ENCODE peak calls at places on chromosome 12, in seven cellular contexts. R is stimulated activated naive B cell treated with anti-CD40 and anti-IgM and Interleukin-4, amounts not matched to agents 10 μg/mL and 1 μg/mL and 100 μg/mL, for 72 hours; O is right cardiac atrium; Z is left cardiac atrium; C is activated naive CD8-positive, alpha-beta T cell treated with anti-CD3 and anti-CD28 coated beads, Interleukin-2, amount 10 ng/mL, durations not matched to agents 7 days and 5 days; W is T-helper 17 cell; J is A549. A is an unnamed sample.
A peak's percentile ranks its signal among the peaks of the same experiment; 100 is the strongest.

GRCh38 chr12:5584776-5585560 is 153.1 kb downstream of the NTF3 start:
- ATAC-seq in R (no peak), Z (no peak), J (no peak), W (no peak), C (no peak), O (no peak), A (no peak)

GRCh38 chr12:120006248-120006975 is 17.4 kb downstream of the BICDL1 start:
- ATAC-seq in Z (peak; percentile 63), J (no peak), O (no peak), R (no peak), C (peak; percentile 38), W (peak; percentile 39), A (no peak)

GRCh38 chr12:122014781-122015180 is 6.9 kb upstream of the BCL7A start:
- ATAC-seq in Z (no peak), O (no peak), J (peak; percentile 30), W (no peak), R (no peak), C (no peak), A (no peak)

GRCh38 chr12:22802883-22803640 is 178.1 kb downstream of the ETNK1 start:
- ATAC-seq in Z (no peak), W (no peak), R (no peak), J (no peak), O (no peak), C (no peak), A (no peak)

GRCh38 chr12:123996581-123996980 is 23.6 kb downstream of the ZNF664 start:
- ATAC-seq in O (no peak), C (no peak), W (no peak), J (no peak), Z (no peak), R (no peak), A (no peak)

GRCh38 chr12:110247340-110248095 is 33.5 kb upstream of the ATP2A2 start:
- ATAC-seq in R (no peak), Z (peak; percentile 28), J (peak; percentile 87), W (no peak), C (no peak), O (peak; percentile 22), A (no peak)

GRCh38 chr12:116080415-116080814 is 197.1 kb downstream of the MED13L start:
- ATAC-seq in Z (no peak), C (no peak), O (no peak), W (no peak), J (no peak), R (peak; percentile 99), A (peak; percentile 86)

GRCh38 chr12:111067498-111067897 is 147.1 kb upstream of the MYL2 start:
- ATAC-seq in Z (no peak), R (no peak), J (no peak), O (no peak), W (no peak), C (no peak), A (no peak)

GRCh38 chr12:32566663-32567634 is 112.2 kb upstream of the DNM1L start:
- ATAC-seq in Z (peak; percentile 76), W (no peak), C (no peak), J (peak; percentile 47), R (no peak), O (peak; percentile 63), A (no peak)

GRCh38 chr12:12877145-12877544 is 14.2 kb upstream of the GPRC5A start:
- ATAC-seq in W (no peak), C (no peak), O (no peak), R (no peak), J (no peak), Z (no peak), A (no peak)

A was measured in stimulated activated memory B cell treated with anti-CD40 and anti-IgM and Interleukin-4, amounts not matched to agents 10 μg/mL and 1 μg/mL and 100 μg/mL, for 72 hours.